ENCODE peak calls at places on chromosomes 6 and 20, in six cellular contexts. X is esophagus muscularis mucosa, J is uterus, W is GM23248, F is lower lobe of right lung, N is cardiac muscle cell. P is an unnamed sample. For H3K4me1, the result is how much of the 10 kb centered on the place peaks cover.

GRCh38 chr6:134464690-134465411 is 146.9 kb upstream of the SGK1 start:
- DNase-seq in X (no peak), W (peak), N (no peak), J (no peak), F (no peak), P (no peak)

GRCh38 chr20:62861732-62862336 is at the start of gene TCFL5:
- DNase-seq in X (peak), J (peak), N (peak), W (peak), F (peak), P (peak)

GRCh38 chr6:26249959-26250805 is 114.8 kb upstream of the BTN3A2 start:
- DNase-seq in X (no peak), W (peak), J (peak), N (peak), F (peak), P (peak)

GRCh38 chr6:132365319-132365907 is 35.9 kb downstream of the MOXD1 start:
- DNase-seq in N (peak), W (no peak), F (no peak), J (no peak), X (no peak), P (no peak)

GRCh38 chr20:46324960-46325703 is 16.8 kb upstream of the CDH22 start:
- DNase-seq in X (no peak), N (peak), J (no peak), W (peak), F (no peak), P (no peak)

GRCh38 chr6:37507690-37508421 is 8.2 kb upstream of the CCDC167 start:
- DNase-seq in F (no peak), J (no peak), W (no peak), X (no peak), N (no peak), P (no peak)

GRCh38 chr20:768426-768978 is at the start of gene SLC52A3:
- DNase-seq in N (peak), J (peak), W (no peak), F (peak), X (no peak), P (peak)

GRCh38 chr6:16436550-16436949 is 198.2 kb downstream of the GMPR start:
- DNase-seq in J (no peak), X (no peak), N (no peak), W (no peak), F (no peak), P (no peak)

GRCh38 chr20:44731657-44732056 is 14.0 kb upstream of the KCNK15 start:
- DNase-seq in F (peak), J (no peak), W (no peak), X (no peak), N (no peak), P (peak)

GRCh38 chr20:51525241-51526104 is 17.0 kb downstream of the NFATC2 start:
- DNase-seq in F (no peak), X (no peak), J (no peak), W (no peak), N (no peak), P (peak)
- H3K4me1 ChIP-seq in F (under half), X (under half), J (under half), W (under half), N (under half), P (under half)

GRCh38 chr6:166620478-166621113 is 6.5 kb downstream of the RPS6KA2 start:
- DNase-seq in N (no peak), F (no peak), J (no peak), X (no peak), W (peak), P (no peak)
- H3K4me1 ChIP-seq in N (under half), F (half or more), J (under half), X (half or more), W (half or more), P (under half)

DNA sequence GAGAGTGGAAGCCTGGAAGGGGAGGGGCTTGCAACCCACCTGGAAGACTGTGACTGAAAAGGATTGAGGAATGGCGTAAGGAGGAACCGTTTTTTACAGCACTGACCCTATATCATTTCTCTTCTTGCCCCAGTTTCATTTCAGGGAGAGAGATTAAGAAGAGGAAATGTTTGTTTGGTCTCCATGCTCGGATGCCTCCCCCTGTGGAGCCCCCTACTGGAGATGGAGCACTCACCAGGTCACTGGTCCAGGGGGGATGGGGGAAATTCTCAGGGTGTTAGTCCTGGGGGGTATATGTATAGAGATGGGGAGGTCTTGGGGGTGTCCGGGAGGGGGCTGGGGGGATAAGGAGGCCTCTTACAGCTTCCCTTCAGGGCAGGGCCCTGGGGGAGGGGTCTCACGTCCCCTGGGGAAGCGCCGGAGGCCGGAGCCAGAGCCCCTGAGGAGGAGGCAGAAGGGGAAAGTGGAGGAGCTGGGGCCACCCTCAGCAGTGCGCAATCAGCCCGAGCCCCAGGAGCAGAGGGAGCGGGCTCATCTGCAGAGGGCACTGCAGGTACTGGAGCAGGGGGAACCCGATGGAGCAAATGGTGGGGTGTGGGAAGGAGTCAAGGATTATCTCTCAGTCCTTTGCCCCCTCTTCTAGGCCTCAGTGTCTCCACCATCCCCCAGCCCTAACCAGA is 3.2 kb downstream of the CUTA start:
- DNase-seq in N (no peak), W (peak), J (no peak), X (no peak), F (no peak), P (no peak)
- H3K4me1 ChIP-seq in N (under half), W (under half), J (under half), X (half or more), F (half or more), P (under half)

GRCh38 chr6:156794963-156795362 is 17.8 kb downstream of the ARID1B start:
- DNase-seq in N (no peak), F (no peak), W (no peak), J (no peak), X (no peak), P (no peak)
- H3K4me1 ChIP-seq in N (under half), F (half or more), W (under half), J (under half), X (half or more), P (under half)

GRCh38 chr6:35391240-35391968 is 49.0 kb downstream of the PPARD start:
- DNase-seq in N (no peak), X (no peak), W (peak), J (no peak), F (no peak), P (no peak)
- H3K4me1 ChIP-seq in N (under half), X (under half), W (under half), J (under half), F (under half), P (under half)

DNA sequence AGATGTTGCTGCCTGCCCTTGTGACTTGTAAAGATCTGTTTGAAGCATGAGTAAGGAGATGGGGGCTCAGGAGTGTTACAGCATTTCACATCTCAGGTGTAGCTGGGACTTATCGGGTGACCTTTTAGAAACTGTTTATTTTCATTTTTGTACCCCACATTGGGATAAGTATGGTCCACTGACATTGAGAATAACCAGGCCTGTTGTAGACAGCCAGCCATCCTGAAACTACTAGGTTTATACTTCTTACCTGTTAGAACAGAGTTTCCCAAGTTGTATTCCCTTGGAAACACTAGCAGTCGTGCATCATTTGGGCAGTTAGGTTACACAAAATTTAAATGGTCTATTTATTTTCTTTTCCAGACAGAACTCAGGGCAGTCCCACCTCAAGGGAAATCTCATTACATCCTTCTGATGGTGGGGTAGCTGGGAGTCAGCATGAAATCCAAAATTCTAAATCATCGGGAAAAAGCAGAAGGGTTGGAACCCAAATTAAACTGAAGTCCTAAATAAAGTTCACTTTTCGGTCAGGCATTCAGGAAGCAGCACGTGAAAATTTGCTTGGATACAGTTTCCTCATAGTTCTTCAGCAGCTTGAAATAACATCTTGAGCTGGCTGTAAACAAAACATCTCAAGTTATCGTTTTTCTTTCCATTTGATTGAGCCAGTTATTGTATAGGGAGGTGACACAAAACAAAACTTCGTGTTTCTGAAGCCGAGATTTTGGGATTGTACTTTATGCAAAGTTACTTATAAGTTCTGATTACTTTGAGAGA is 30.5 kb downstream of the FOXO3 start:
- DNase-seq in F (no peak), N (no peak), X (no peak), J (no peak), W (no peak), P (no peak)
- H3K4me1 ChIP-seq in F (half or more), N (under half), X (half or more), J (under half), W (half or more), P (under half)

DNA sequence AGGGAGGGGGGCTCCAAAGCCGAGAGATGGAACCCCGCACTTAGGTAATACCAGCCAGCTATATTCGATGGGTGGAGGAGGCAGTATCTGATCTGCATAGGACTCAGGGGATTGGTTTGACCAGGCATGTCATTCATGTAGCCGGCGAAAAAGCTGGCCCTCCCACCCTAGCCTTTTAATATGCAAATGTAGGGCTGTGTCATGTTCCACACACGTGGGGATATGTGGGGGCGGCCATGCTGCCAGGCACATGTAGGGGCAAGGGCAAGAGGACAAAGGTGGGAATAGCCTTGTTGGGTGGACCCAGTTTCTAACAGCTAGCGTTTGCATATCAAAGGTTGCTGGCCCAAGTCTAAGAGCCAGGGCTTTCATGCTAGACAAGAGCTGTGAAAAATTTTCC is 39.1 kb upstream of the DDR1 start:
- DNase-seq in W (no peak), F (no peak), X (no peak), J (no peak), N (no peak), P (no peak)
- H3K4me1 ChIP-seq in W (under half), F (under half), X (under half), J (under half), N (under half), P (under half)

GRCh38 chr6:17957904-17958303 is 29.5 kb downstream of the KIF13A start:
- DNase-seq in F (no peak), J (no peak), N (no peak), X (no peak), W (no peak), P (no peak)

GRCh38 chr6:17962436-17963031 is 24.9 kb downstream of the KIF13A start:
- DNase-seq in F (peak), W (peak), N (peak), X (no peak), J (peak), P (peak)

GRCh38 chr6:17957488-17957887 is 29.9 kb downstream of the KIF13A start:
- DNase-seq in N (no peak), W (peak), J (no peak), X (no peak), F (no peak), P (no peak)

GRCh38 chr6:17964633-17965032 is 22.8 kb downstream of the KIF13A start:
- DNase-seq in J (no peak), X (no peak), F (no peak), N (no peak), W (no peak), P (no peak)

GRCh38 chr6:17959317-17959716 is 28.1 kb downstream of the KIF13A start:
- DNase-seq in F (no peak), N (no peak), X (no peak), W (no peak), J (no peak), P (no peak)
- H3K4me1 ChIP-seq in F (under half), N (under half), X (half or more), W (under half), J (under half), P (under half)

GRCh38 chr6:57306273-57306672 is 11.2 kb upstream of the PRIM2 start:
- DNase-seq in F (no peak), N (no peak), W (no peak), J (no peak), X (no peak), P (no peak)
- H3K4me1 ChIP-seq in F (under half), N (under half), W (under half), J (under half), X (under half), P (under half)

GRCh38 chr6:4491501-4492260 is 284.5 kb upstream of the CDYL start:
- DNase-seq in F (no peak), X (no peak), W (peak), N (no peak), J (no peak), P (no peak)
- H3K4me1 ChIP-seq in F (under half), X (under half), W (under half), N (under half), J (under half), P (under half)